ENCODE peak calls at places on chromosomes 5 and 9, in five cellular contexts. One of them, this sample, is unnamed.

GRCh38 chr5:96794757-96795156 is 13.0 kb downstream of the ERAP1 start:
- DNase-seq in tibial nerve: no peak
- DNase-seq in SK-MEL-5: no peak
- DNase-seq in astrocyte of the cerebellum: no peak
- DNase-seq in posterior cingulate gyrus: no peak
- DNase-seq in this sample: no peak

GRCh38 chr9:34994429-34995287 is 5.1 kb downstream of the DNAJB5 start:
- DNase-seq in SK-MEL-5: peak; percentile 58
- DNase-seq in posterior cingulate gyrus: no peak
- DNase-seq in astrocyte of the cerebellum: no peak
- DNase-seq in tibial nerve: no peak
- DNase-seq in this sample: peak; percentile 38

GRCh38 chr5:73228052-73228451 is 55.1 kb downstream of the TMEM174 start:
- DNase-seq in posterior cingulate gyrus: no peak
- DNase-seq in SK-MEL-5: no peak
- DNase-seq in astrocyte of the cerebellum: no peak
- DNase-seq in tibial nerve: no peak
- DNase-seq in this sample: no peak

GRCh38 chr5:68738841-68739240 is 355.0 kb upstream of the SLC30A5 start:
- DNase-seq in posterior cingulate gyrus: no peak
- DNase-seq in tibial nerve: no peak
- DNase-seq in astrocyte of the cerebellum: no peak
- DNase-seq in SK-MEL-5: no peak
- DNase-seq in this sample: no peak

GRCh38 chr9:129773262-129774048 is 20.6 kb upstream of the PTGES start:
- DNase-seq in SK-MEL-5: no peak
- DNase-seq in posterior cingulate gyrus: no peak
- DNase-seq in tibial nerve: peak; percentile 51
- DNase-seq in astrocyte of the cerebellum: no peak
- DNase-seq in this sample: peak; percentile 56

GRCh38 chr9:33476503-33476902 is 2.8 kb upstream of the NOL6 start:
- DNase-seq in SK-MEL-5: no peak
- DNase-seq in astrocyte of the cerebellum: no peak
- DNase-seq in posterior cingulate gyrus: no peak
- DNase-seq in tibial nerve: no peak
- DNase-seq in this sample: no peak

GRCh38 chr5:64700765-64701164 is 10.5 kb downstream of the SHISAL2B start:
- DNase-seq in SK-MEL-5: no peak
- DNase-seq in posterior cingulate gyrus: no peak
- DNase-seq in tibial nerve: no peak
- DNase-seq in astrocyte of the cerebellum: no peak
- DNase-seq in this sample: no peak

GRCh38 chr5:140349244-140349643 is 2.8 kb upstream of the HBEGF start:
- DNase-seq in tibial nerve: no peak
- DNase-seq in astrocyte of the cerebellum: no peak
- DNase-seq in SK-MEL-5: no peak
- DNase-seq in posterior cingulate gyrus: no peak
- DNase-seq in this sample: no peak

GRCh38 chr5:86757824-86758223 is 140.1 kb downstream of the COX7C start:
- DNase-seq in tibial nerve: no peak
- DNase-seq in astrocyte of the cerebellum: peak; percentile 31
- DNase-seq in SK-MEL-5: no peak
- DNase-seq in posterior cingulate gyrus: no peak
- DNase-seq in this sample: no peak

GRCh38 chr9:130934702-130935659 is 4.1 kb downstream of the FIBCD1 start:
- DNase-seq in posterior cingulate gyrus: no peak
- DNase-seq in SK-MEL-5: no peak
- DNase-seq in tibial nerve: no peak
- DNase-seq in astrocyte of the cerebellum: no peak
- DNase-seq in this sample: no peak

GRCh38 chr5:54873696-54874095 is 111.7 kb downstream of the ESM1 start:
- DNase-seq in astrocyte of the cerebellum: no peak
- DNase-seq in tibial nerve: no peak
- DNase-seq in posterior cingulate gyrus: no peak
- DNase-seq in SK-MEL-5: no peak
- DNase-seq in this sample: no peak

GRCh38 chr9:27258662-27259061 is 38.3 kb downstream of the EQTN start:
- DNase-seq in posterior cingulate gyrus: no peak
- DNase-seq in SK-MEL-5: no peak
- DNase-seq in tibial nerve: no peak
- DNase-seq in astrocyte of the cerebellum: no peak
- DNase-seq in this sample: no peak

GRCh38 chr5:5784114-5784513 is 361.6 kb downstream of the ICE1 start:
- DNase-seq in posterior cingulate gyrus: no peak
- DNase-seq in astrocyte of the cerebellum: no peak
- DNase-seq in tibial nerve: no peak
- DNase-seq in SK-MEL-5: no peak
- DNase-seq in this sample: no peak

GRCh38 chr9:137452761-137453642 is 6.1 kb downstream of the NSMF start:
- DNase-seq in posterior cingulate gyrus: peak; percentile 64
- DNase-seq in astrocyte of the cerebellum: no peak
- DNase-seq in tibial nerve: no peak
- DNase-seq in SK-MEL-5: no peak
- DNase-seq in this sample: no peak

GRCh38 chr5:33734541-33734940 is 157.2 kb downstream of the ADAMTS12 start:
- DNase-seq in tibial nerve: no peak
- DNase-seq in SK-MEL-5: no peak
- DNase-seq in astrocyte of the cerebellum: no peak
- DNase-seq in posterior cingulate gyrus: no peak
- DNase-seq in this sample: no peak